ENCODE peak calls at places on chromosome 18, in seven cellular contexts. O is IMR-90, P is trophoblast cell, T is H9, H is mesendoderm, Q is neuronal stem cell, K is H1. F is an unnamed sample.

GRCh38 chr18:49041677-49042570 is 91.2 kb upstream of the SMAD7 start:
- DNase-seq in Q (no peak), K (no peak), P (no peak), H (peak), O (peak), T (peak), F (peak)

GRCh38 chr18:76619342-76620315 is 124.6 kb upstream of the ZNF516 start:
- DNase-seq in T (peak), H (peak), P (no peak), Q (peak), K (peak), O (peak), F (peak)

GRCh38 chr18:3256693-3257626 is 5.0 kb upstream of the MYL12B start:
- DNase-seq in O (peak), Q (no peak), H (peak), K (no peak), T (no peak), P (no peak), F (peak)

GRCh38 chr18:48488388-48488850 is 50.4 kb upstream of the CTIF start:
- DNase-seq in T (no peak), P (peak), Q (no peak), K (no peak), H (peak), O (peak), F (peak)

GRCh38 chr18:457120-457519 is 43.4 kb downstream of the COLEC12 start:
- DNase-seq in H (peak), P (no peak), K (no peak), O (peak), Q (no peak), T (no peak), F (peak)

GRCh38 chr18:72768681-72769229 is 99.0 kb downstream of the NETO1 start:
- DNase-seq in T (no peak), K (no peak), Q (no peak), H (peak), O (no peak), P (no peak), F (no peak)

GRCh38 chr18:57434536-57435494 is at the start of gene ONECUT2:
- DNase-seq in Q (peak), P (peak), K (peak), H (peak), T (peak), O (peak), F (peak)

GRCh38 chr18:62420151-62420512 is 95.0 kb downstream of the TNFRSF11A start:
- DNase-seq in H (no peak), T (no peak), O (peak), K (no peak), P (no peak), Q (no peak), F (peak)

GRCh38 chr18:48935433-48935774 is 15.4 kb downstream of the SMAD7 start:
- DNase-seq in P (no peak), O (no peak), H (no peak), T (peak), Q (no peak), K (no peak), F (no peak)

GRCh38 chr18:23587220-23587642 is 925 bp upstream of the NPC1 start:
- DNase-seq in H (peak), K (no peak), P (no peak), T (no peak), Q (no peak), O (no peak), F (peak)

GRCh38 chr18:28086530-28087172 is 90.3 kb downstream of the CDH2 start:
- DNase-seq in P (no peak), O (peak), Q (peak), H (no peak), T (no peak), K (no peak), F (no peak)

GRCh38 chr18:22542400-22542835 is 124.7 kb upstream of the CTAGE1 start:
- DNase-seq in O (peak), H (no peak), T (no peak), Q (no peak), K (no peak), P (peak), F (peak)

GRCh38 chr18:25169701-25170100 is 182.3 kb downstream of the ZNF521 start:
- DNase-seq in T (no peak), O (peak), P (no peak), Q (no peak), H (no peak), K (no peak), F (peak)

GRCh38 chr18:58453167-58453804 is 175.6 kb downstream of the ALPK2 start:
- DNase-seq in O (no peak), T (no peak), K (no peak), Q (no peak), P (no peak), H (no peak), F (no peak)

GRCh38 chr18:39191931-39192330 is 1626.3 kb upstream of the CELF4 start:
- DNase-seq in K (no peak), T (no peak), O (no peak), Q (no peak), H (peak), P (no peak), F (no peak)

GRCh38 chr18:39188278-39188677 is 1622.7 kb upstream of the CELF4 start:
- DNase-seq in H (no peak), K (no peak), P (no peak), O (no peak), T (peak), Q (no peak), F (no peak)

GRCh38 chr18:39186008-39186407 is 1620.4 kb upstream of the CELF4 start:
- DNase-seq in K (no peak), T (no peak), H (no peak), P (no peak), O (no peak), Q (no peak), F (no peak)

GRCh38 chr18:39191058-39191457 is 1625.5 kb upstream of the CELF4 start:
- DNase-seq in Q (no peak), K (no peak), T (no peak), O (no peak), P (no peak), H (no peak), F (no peak)

DNA sequence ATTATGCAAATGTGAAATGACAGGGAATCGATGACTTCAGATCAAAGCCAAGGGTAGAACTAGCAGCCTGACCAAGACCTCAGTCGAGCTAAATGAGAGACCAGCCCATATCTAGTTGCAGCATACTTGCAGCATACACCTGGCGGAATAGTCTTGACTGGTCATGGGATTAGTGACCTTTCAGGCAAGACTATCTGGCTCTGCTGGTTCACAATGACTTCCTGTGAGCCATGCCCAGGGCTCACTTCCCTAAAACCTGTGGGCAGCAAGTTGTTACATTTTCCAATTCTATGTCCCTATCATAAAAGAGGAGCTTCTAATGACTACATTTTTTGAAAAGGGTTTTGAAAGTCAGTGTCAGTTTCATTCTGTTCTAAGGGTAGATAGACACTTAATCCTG is 1624.9 kb upstream of the CELF4 start:
- DNase-seq in H (peak), O (no peak), Q (no peak), T (no peak), P (no peak), K (no peak), F (no peak)
- H3K9ac ChIP-seq in H (no peak), O (no peak), Q (no peak), T (no peak), P (no peak), K (no peak), F (no peak)

GRCh38 chr18:78423776-78424175 is 555.8 kb upstream of the SALL3 start:
- DNase-seq in Q (no peak), O (no peak), P (no peak), H (no peak), T (no peak), K (no peak), F (no peak)

GRCh38 chr18:78431606-78432005 is 548.0 kb upstream of the SALL3 start:
- DNase-seq in O (no peak), Q (no peak), P (no peak), T (peak), H (peak), K (no peak), F (no peak)

GRCh38 chr18:78430171-78430857 is 549.3 kb upstream of the SALL3 start:
- DNase-seq in Q (no peak), T (no peak), P (no peak), K (no peak), H (no peak), O (no peak), F (no peak)

GRCh38 chr18:78427081-78427480 is 552.5 kb upstream of the SALL3 start:
- DNase-seq in P (no peak), H (no peak), Q (no peak), T (peak), K (no peak), O (no peak), F (no peak)

GRCh38 chr18:78429127-78430108 is 550.2 kb upstream of the SALL3 start:
- DNase-seq in P (no peak), O (no peak), T (peak), Q (no peak), K (no peak), H (no peak), F (no peak)
- H2BK5ac ChIP-seq in P (no peak), O (no peak), T (no peak), Q (no peak), K (no peak), H (no peak), F (no peak)

DNA sequence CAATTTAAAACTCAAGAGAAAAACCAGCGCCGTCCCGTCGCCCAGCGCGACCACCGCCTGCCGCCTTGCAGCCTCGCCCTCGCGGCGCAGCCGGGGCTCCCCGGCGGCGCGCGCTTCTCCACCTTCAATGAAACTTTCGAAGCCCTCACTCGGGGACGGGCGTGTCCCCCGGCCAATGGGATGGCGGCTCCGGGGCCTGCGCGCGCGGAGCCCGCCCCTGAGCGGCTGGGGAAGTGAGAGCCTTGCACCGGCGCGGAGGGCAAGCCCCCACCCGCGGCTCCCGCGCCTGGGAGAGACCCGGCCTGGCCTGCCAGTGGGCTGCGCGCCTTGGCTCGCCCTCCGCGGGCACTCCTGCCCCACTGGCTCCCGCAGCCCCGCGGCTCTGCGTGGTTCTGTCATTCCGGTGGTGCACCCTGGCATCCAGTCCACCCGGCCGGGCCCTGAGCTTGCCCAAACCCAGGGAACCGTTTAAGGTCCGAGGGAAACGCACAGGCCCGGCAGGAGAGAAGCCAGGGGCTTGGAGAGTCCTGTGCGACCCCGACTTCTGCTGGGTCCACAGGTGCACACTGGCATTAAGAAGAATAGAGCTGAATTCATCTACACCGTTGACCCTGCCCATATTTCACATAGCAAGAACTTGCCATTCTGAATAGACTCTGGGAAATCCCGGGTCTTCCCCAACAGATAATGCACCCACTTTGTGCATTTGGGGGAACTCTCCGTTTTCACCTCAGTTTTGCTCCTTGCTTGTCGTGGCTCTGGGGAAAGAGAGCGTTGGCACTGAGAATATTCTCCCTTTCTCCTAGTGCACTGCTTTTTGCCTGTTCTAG is at the start of gene PIEZO2:
- DNase-seq in T (peak), O (peak), Q (peak), P (no peak), K (peak), H (peak), F (peak)
- H3K9ac ChIP-seq in T (no peak), O (peak), Q (peak), P (no peak), K (peak), H (peak), F (no peak)

GRCh38 chr18:74899554-74899953 is 301.9 kb downstream of the ZNF407 start:
- DNase-seq in T (no peak), O (no peak), Q (no peak), P (no peak), K (no peak), H (no peak), F (no peak)

GRCh38 chr18:74895686-74896085 is 298.0 kb downstream of the ZNF407 start:
- DNase-seq in Q (no peak), T (no peak), H (no peak), K (no peak), O (peak), P (no peak), F (peak)

GRCh38 chr18:74898965-74899364 is 301.3 kb downstream of the ZNF407 start:
- DNase-seq in P (no peak), Q (no peak), O (peak), H (no peak), T (no peak), K (no peak), F (peak)

GRCh38 chr18:74896390-74896991 is 298.8 kb downstream of the ZNF407 start:
- DNase-seq in Q (no peak), H (peak), T (peak), P (peak), K (peak), O (peak), F (no peak)

GRCh38 chr18:74897971-74898657 is 300.4 kb downstream of the ZNF407 start:
- DNase-seq in T (no peak), O (peak), H (no peak), Q (no peak), P (no peak), K (no peak), F (peak)
- H2BK5ac ChIP-seq in T (no peak), O (peak), H (no peak), Q (no peak), P (no peak), K (no peak), F (no peak)

DNA sequence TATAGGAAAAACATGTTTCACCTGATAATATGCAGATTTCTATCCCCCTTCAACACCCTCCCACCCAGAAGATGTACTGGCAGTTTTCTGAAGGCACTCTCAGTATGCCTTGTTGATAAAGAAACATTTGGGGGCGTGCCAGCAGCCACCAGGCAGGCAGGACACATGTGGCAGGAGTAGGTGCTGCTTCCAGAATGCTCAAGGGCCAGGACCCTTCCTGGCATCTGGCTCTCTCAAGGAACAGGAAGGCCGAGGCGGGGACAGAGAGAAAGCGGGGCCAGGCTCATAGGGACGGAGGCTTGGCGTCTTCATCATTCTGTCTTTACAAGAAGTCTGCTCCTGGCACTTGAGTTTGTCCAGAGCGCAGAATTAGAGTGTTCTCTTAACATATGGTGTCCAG is 121.6 kb downstream of the FAM210A start:
- DNase-seq in P (no peak), Q (no peak), K (no peak), H (no peak), T (no peak), O (no peak), F (no peak)
- H3K9ac ChIP-seq in P (no peak), Q (no peak), K (no peak), H (no peak), T (no peak), O (no peak), F (no peak)

GRCh38 chr18:10514621-10515020 is 11.2 kb upstream of the NAPG start:
- DNase-seq in P (no peak), H (no peak), Q (no peak), T (no peak), K (no peak), O (no peak), F (peak)

GRCh38 chr18:10518595-10519273 is 7.1 kb upstream of the NAPG start:
- DNase-seq in O (peak), P (no peak), Q (no peak), H (peak), T (no peak), K (no peak), F (peak)

GRCh38 chr18:10515456-10515855 is 10.4 kb upstream of the NAPG start:
- DNase-seq in O (no peak), H (no peak), P (no peak), Q (no peak), T (no peak), K (no peak), F (no peak)

GRCh38 chr18:10514082-10514481 is 11.7 kb upstream of the NAPG start:
- DNase-seq in P (no peak), K (no peak), T (no peak), O (no peak), Q (no peak), H (no peak), F (no peak)

DNA sequence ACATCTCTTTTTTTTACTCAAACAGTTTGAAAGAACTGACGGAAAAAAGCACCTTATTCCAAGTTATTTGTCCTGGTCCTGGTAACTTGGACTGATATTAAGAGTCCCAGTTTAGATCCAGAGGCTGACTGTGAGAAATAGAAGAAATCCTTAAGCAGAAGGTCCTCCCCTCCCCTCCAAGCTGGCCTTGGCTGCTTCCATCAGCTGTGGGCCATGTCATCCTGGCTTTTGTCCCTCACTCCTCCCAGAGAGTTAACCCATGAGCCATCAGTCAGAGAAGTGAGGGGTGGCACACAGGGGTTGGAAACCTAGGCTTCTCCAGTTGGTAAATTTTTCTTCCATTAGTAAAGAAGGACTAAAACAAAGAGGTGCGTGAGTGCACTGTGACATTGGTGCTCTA is 9.7 kb upstream of the NAPG start:
- DNase-seq in O (no peak), P (no peak), T (no peak), Q (no peak), H (no peak), K (no peak), F (no peak)
- H2BK5ac ChIP-seq in O (no peak), P (no peak), T (no peak), Q (no peak), H (no peak), K (no peak), F (no peak)

DNA sequence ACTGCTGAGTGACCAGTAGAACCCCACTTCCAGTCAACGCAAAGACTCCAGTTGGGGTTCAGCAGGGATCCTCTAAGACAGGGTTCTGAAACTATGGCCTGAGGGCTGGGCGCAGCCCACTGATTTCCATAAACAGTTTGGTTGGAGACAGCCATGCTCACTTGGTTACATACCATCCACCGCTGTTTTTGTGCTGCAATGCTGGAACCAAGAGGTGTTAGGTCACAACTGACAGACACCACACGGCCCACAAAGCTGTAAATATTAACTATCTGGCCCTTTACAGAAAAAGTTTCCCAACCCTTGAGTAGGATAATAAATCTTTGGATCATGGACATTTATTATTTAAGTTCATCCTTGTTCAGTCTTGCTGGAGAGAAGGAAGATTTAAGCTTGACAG is 8.4 kb upstream of the CD226 start:
- DNase-seq in T (no peak), P (no peak), K (no peak), H (no peak), O (no peak), Q (no peak), F (peak)
- H3K9ac ChIP-seq in T (no peak), P (no peak), K (no peak), H (no peak), O (no peak), Q (no peak), F (no peak)

GRCh38 chr18:29271496-29271895 is 1094.6 kb upstream of the CDH2 start:
- DNase-seq in T (no peak), O (peak), K (no peak), H (no peak), P (no peak), Q (no peak), F (peak)
- H2BK5ac ChIP-seq in T (no peak), O (no peak), K (no peak), H (no peak), P (no peak), Q (no peak), F (no peak)